ENCODE peak calls at places on chromosomes 3 and 15, in five cellular contexts. O is adrenal gland, C is heart left ventricle, Y is ovary, P is thoracic aorta. H is an unnamed sample.

GRCh38 chr15:99016680-99017321 is 9.2 kb upstream of the PGPEP1L start:
- DNase-seq in Y (no peak), C (no peak), O (no peak), P (no peak), H (peak; percentile 31)

GRCh38 chr15:61480295-61480694 is 251.2 kb upstream of the RORA start:
- DNase-seq in Y (no peak), O (no peak), C (no peak), P (no peak), H (no peak)

GRCh38 chr3:4983739-4984510 is 4.7 kb downstream of the BHLHE40 start:
- DNase-seq in C (no peak), O (peak; percentile 61), Y (peak; percentile 69), P (no peak), H (no peak)

GRCh38 chr3:170499562-170500156 is 81.0 kb downstream of the CLDN11 start:
- DNase-seq in P (no peak), O (peak; percentile 69), Y (peak; percentile 85), C (no peak), H (no peak)

GRCh38 chr3:69342074-69342473 is 43.8 kb downstream of the FRMD4B start:
- DNase-seq in Y (no peak), P (no peak), O (no peak), C (no peak), H (no peak)

GRCh38 chr15:74176262-74177208 is 3.0 kb downstream of the ISLR start:
- DNase-seq in O (no peak), P (no peak), C (no peak), Y (peak; percentile 14), H (peak; percentile 10)

GRCh38 chr15:100703032-100703578 is 100.7 kb downstream of the ASB7 start:
- DNase-seq in P (no peak), O (no peak), C (no peak), Y (peak; percentile 1), H (no peak)

GRCh38 chr3:19907523-19907922 is 26.5 kb downstream of the EFHB start:
- DNase-seq in C (no peak), P (no peak), Y (no peak), O (no peak), H (no peak)

GRCh38 chr3:8816106-8816505 is 46.7 kb upstream of the OXTR start:
- DNase-seq in C (no peak), Y (no peak), P (no peak), O (no peak), H (no peak)

GRCh38 chr3:65406470-65406869 is 632.2 kb downstream of the MAGI1 start:
- DNase-seq in C (no peak), P (no peak), Y (no peak), O (no peak), H (no peak)

GRCh38 chr15:44663410-44664272 is at the start of gene SPG11:
- DNase-seq in Y (peak; percentile 98), O (peak; percentile 98), C (peak; percentile 99), P (peak; percentile 96), H (peak; percentile 98)

GRCh38 chr3:170531054-170531453 is 54.8 kb downstream of the SLC7A14 start:
- DNase-seq in O (no peak), Y (no peak), C (no peak), P (no peak), H (no peak)

GRCh38 chr3:131007782-131008181 is 18.8 kb downstream of the ASTE1 start:
- DNase-seq in P (no peak), Y (no peak), O (no peak), C (no peak), H (no peak)

GRCh38 chr3:177300039-177300833 is 103.0 kb upstream of the TBL1XR1 start:
- DNase-seq in P (no peak), Y (no peak), C (no peak), O (no peak), H (no peak)

GRCh38 chr3:52572221-52572620 is 35.8 kb downstream of the UQCC5 start:
- DNase-seq in C (no peak), Y (no peak), P (no peak), O (no peak), H (no peak)

GRCh38 chr3:170699158-170700053 is 113.5 kb upstream of the SLC7A14 start:
- DNase-seq in O (no peak), C (no peak), Y (peak; percentile 59), P (no peak), H (no peak)

GRCh38 chr3:8882171-8882593 is 81.1 kb downstream of the RAD18 start:
- DNase-seq in P (no peak), Y (no peak), O (no peak), C (no peak), H (no peak)

GRCh38 chr3:52986049-52986448 is 59.8 kb downstream of the SFMBT1 start:
- DNase-seq in Y (no peak), O (no peak), C (no peak), P (no peak), H (no peak)

GRCh38 chr3:115164374-115165221 is 17.5 kb upstream of the ZBTB20 start:
- DNase-seq in C (no peak), Y (no peak), O (no peak), P (no peak), H (no peak)

GRCh38 chr3:37729119-37729518 is 132.6 kb upstream of the CTDSPL start:
- DNase-seq in C (no peak), P (no peak), O (peak; percentile 20), Y (no peak), H (no peak)

GRCh38 chr3:94716326-94717018 is 653.6 kb downstream of the NSUN3 start:
- DNase-seq in O (no peak), C (no peak), P (no peak), Y (no peak), H (no peak)

GRCh38 chr3:183427206-183428139 is 946 bp downstream of the MCF2L2 start:
- DNase-seq in Y (no peak), O (peak; percentile 28), C (no peak), P (no peak), H (no peak)

GRCh38 chr3:188915137-188915536 is 256.6 kb upstream of the TPRG1 start:
- DNase-seq in O (no peak), Y (no peak), C (no peak), P (no peak), H (no peak)

GRCh38 chr3:188396900-188397299 is 242.9 kb downstream of the LPP start:
- DNase-seq in O (peak; percentile 63), C (no peak), Y (no peak), P (no peak), H (no peak)

GRCh38 chr15:82709081-82709420 is 624 bp downstream of the AP3B2 start:
- DNase-seq in Y (no peak), C (no peak), O (peak; percentile 21), P (no peak), H (no peak)

GRCh38 chr15:81950841-81951414 is 94.9 kb downstream of the MEX3B start:
- DNase-seq in C (no peak), O (no peak), P (no peak), Y (no peak), H (no peak)

DNA sequence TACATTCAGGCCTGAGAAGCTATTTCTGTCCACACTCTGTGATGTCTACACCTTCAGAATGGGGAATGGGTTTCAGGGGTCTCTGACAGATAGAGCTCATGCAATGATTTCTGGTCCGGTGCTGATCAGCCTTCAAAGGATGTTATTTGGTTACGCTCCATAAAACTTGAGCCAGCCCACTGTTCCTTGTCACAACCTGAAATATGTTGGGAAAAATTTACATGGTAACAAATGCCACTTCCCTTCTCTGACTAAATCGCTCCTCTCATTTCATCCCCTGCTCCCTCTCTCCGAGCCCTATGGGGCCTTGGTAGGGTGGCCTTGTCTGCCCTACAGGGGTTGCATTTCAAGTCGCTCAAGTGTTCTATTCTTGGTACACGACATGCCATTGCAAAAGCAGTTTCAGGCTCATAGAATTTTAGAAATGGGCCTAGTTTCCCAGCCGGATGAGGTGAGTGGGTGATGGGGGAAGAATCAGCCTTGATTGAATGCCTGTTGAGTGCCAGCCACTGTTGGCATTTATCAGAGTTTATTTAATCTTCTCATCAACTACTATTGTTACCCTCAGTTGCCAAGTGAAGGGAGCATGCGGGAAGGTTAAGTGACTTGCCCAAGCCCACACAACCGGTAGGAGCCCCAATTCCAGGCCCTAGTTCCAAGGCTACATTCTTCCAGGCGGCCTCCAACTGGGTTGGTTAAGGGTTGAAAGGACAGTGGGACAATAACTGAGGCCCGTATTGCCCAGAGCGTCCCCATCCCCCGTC is 1.0 kb upstream of the ABHD2 start:
- DNase-seq in C (no peak), P (no peak), O (no peak), Y (no peak), H (no peak)
- H3K4me3 ChIP-seq in C (peak overlapping the region; percentile 96), P (peak overlapping the region; percentile 91), O (peak overlapping the region; percentile 43), Y (peak overlapping the region; percentile 47), H (peak overlapping the region; percentile 94)

GRCh38 chr15:22257047-22257667 is 176.8 kb downstream of the OR4M2 start:
- DNase-seq in O (peak; percentile 12), P (no peak), Y (peak; percentile 27), C (no peak), H (no peak)

GRCh38 chr15:22251422-22251821 is 171.1 kb downstream of the OR4M2 start:
- DNase-seq in C (no peak), Y (no peak), O (no peak), P (no peak), H (no peak)

GRCh38 chr15:22258402-22259150 is 178.2 kb downstream of the OR4M2 start:
- DNase-seq in C (no peak), O (no peak), P (no peak), Y (no peak), H (no peak)

GRCh38 chr15:22257668-22258401 is 177.5 kb downstream of the OR4M2 start:
- DNase-seq in O (no peak), C (no peak), P (no peak), Y (no peak), H (no peak)

DNA sequence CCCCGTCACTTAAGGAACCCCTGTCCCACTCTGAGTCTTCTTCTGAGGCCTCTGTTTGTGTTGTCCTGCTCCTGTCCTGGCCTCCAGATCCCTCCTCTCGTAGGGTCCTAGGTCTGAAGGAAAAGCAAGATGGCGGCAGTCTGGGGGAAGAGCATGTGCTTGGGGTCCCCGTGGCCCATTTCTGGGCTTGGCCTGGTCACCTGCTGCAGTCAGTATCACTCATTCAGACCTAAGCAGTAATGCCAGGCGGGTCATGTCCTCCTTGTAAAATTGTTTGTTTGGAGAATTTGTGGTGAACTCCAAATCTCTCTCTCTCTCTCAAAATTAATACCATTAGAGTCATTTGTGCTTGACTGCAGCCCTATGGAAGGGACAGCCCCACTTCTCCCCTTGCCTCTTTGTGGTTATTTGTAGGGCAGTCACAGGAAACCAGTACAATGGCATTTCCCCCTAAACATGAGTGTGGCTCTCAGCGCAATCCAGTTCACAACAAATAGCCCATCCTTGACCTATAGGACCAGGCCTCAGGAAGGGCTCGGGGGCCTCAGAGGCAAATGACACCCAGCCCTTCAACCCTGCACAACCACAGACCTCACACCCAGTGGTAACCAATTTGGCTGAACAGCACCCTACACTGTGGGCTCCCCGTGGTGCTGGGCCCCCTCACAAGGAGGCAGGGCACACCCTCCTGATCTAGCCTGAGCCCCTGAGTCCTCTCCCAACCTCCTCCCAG is 173.5 kb downstream of the OR4M2 start:
- DNase-seq in C (no peak), O (no peak), Y (no peak), P (no peak), H (no peak)
- H3K9me3 ChIP-seq in C (no peaks in the 10 kb centered on the region), O (no peaks in the 10 kb centered on the region), Y (no peaks in the 10 kb centered on the region), P (no peaks in the 10 kb centered on the region), H (no peaks in the 10 kb centered on the region)

DNA sequence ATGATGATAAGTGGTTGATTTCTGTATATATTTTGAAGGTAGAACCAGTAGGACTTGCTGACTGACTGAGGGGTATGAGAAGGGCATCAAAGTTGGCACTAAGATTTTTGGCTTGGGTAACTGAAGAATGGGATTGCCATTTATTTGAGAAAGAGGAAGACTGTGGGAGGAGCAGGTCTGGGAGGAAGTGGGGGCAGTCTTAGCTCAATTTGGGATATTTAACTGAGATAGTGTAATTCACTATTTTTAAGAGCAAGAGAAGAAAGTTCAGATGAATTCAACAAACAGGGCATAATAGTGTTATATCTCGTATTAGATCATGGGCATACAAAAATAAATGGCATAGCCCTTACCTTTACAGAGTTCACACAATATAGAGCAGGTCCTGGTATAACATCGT is 1.7 kb downstream of the BUB1B start:
- DNase-seq in O (no peak), P (no peak), Y (no peak), C (no peak), H (no peak)
- H3K4me3 ChIP-seq in O (no peak overlapping the region), P (no peak overlapping the region), Y (no peak overlapping the region), C (no peak overlapping the region), H (no peak overlapping the region)

GRCh38 chr3:180776433-180776832 is 97.1 kb upstream of the CCDC39 start:
- DNase-seq in O (no peak), C (no peak), P (no peak), Y (no peak), H (no peak)
- H3K9me3 ChIP-seq in O (peaks cover 12% of the 10 kb centered on the region), C (no peaks in the 10 kb centered on the region), P (peaks cover 25% of the 10 kb centered on the region), Y (peaks cover 9% of the 10 kb centered on the region), H (peaks cover 85% of the 10 kb centered on the region)

H was measured in left ventricle myocardium inferior.